ENCODE peak calls at places on chromosomes 13 and 19, in five cellular contexts. I, A, X, D and N are unnamed samples.

GRCh38 chr13:78867655-78868054 is 208.7 kb upstream of the OBI1 start:
- DNase-seq in I (no peak), A (no peak), X (no peak), D (no peak), N (no peak)

GRCh38 chr19:4436231-4436630 is 21.4 kb downstream of the UBXN6 start:
- DNase-seq in I (no peak), A (no peak), X (no peak), D (no peak), N (no peak)

GRCh38 chr13:27293873-27294515 is 23.4 kb downstream of the RASL11A start:
- DNase-seq in I (no peak), A (no peak), X (no peak), D (no peak), N (no peak)

GRCh38 chr19:52398091-52398461 is 427 bp downstream of the ZNF528 start:
- DNase-seq in I (no peak), A (peak; percentile 8), X (peak; percentile 21), D (no peak), N (no peak)

GRCh38 chr19:5559804-5560133 is 8.0 kb downstream of the TINCR start:
- DNase-seq in I (no peak), A (no peak), X (no peak), D (no peak), N (no peak)

GRCh38 chr19:58367698-58368454 is 5.3 kb upstream of the ZNF497 start:
- DNase-seq in I (no peak), A (no peak), X (no peak), D (no peak), N (no peak)

GRCh38 chr13:26946675-26947342 is 186.2 kb upstream of the GPR12 start:
- DNase-seq in I (no peak), A (no peak), X (no peak), D (no peak), N (no peak)

GRCh38 chr13:102710261-102710679 is 15.4 kb upstream of the METTL21C start:
- DNase-seq in I (no peak), A (peak; percentile 19), X (no peak), D (no peak), N (no peak)

GRCh38 chr19:47573076-47574026 is at the start of gene ZNF541:
- DNase-seq in I (peak; percentile 63), A (peak; percentile 72), X (peak; percentile 58), D (peak; percentile 76), N (peak; percentile 83)

GRCh38 chr19:2544576-2545415 is 68.9 kb downstream of the GADD45B start:
- DNase-seq in I (no peak), A (no peak), X (no peak), D (peak; percentile 41), N (peak; percentile 66)

GRCh38 chr13:73945871-73946270 is 188.3 kb downstream of the KLF12 start:
- DNase-seq in I (no peak), A (peak; percentile 31), X (no peak), D (no peak), N (no peak)

GRCh38 chr13:23506821-23507210 is 63.4 kb upstream of the TNFRSF19 start:
- DNase-seq in I (no peak), A (no peak), X (no peak), D (no peak), N (no peak)

GRCh38 chr19:54458648-54459281 is 4.8 kb downstream of the LENG9 start:
- DNase-seq in I (no peak), A (peak; percentile 18), X (no peak), D (no peak), N (peak; percentile 75)

GRCh38 chr13:105996391-105997028 is 539.0 kb downstream of the EFNB2 start:
- DNase-seq in I (no peak), A (no peak), X (no peak), D (no peak), N (no peak)

GRCh38 chr19:46776927-46777911 is 11.2 kb downstream of the SLC1A5 start:
- DNase-seq in I (no peak), A (no peak), X (no peak), D (no peak), N (no peak)

GRCh38 chr19:34972163-34972705 is 8.2 kb upstream of the ZNF792 start:
- DNase-seq in I (no peak), A (no peak), X (peak; percentile 13), D (peak; percentile 18), N (no peak)

GRCh38 chr19:21098291-21098690 is 16.3 kb downstream of the ZNF714 start:
- DNase-seq in I (no peak), A (no peak), X (no peak), D (no peak), N (no peak)

GRCh38 chr13:97873398-97873797 is 80.1 kb upstream of the IPO5 start:
- DNase-seq in I (no peak), A (no peak), X (no peak), D (no peak), N (no peak)

GRCh38 chr13:109309625-109310363 is 476.6 kb downstream of the IRS2 start:
- DNase-seq in I (peak; percentile 52), A (no peak), X (no peak), D (no peak), N (no peak)

GRCh38 chr13:36298535-36299068 is 988 bp upstream of the CCDC169 start:
- DNase-seq in I (no peak), A (no peak), X (no peak), D (no peak), N (no peak)

GRCh38 chr13:37168922-37169321 is 63.5 kb upstream of the CSNK1A1L start:
- DNase-seq in I (no peak), A (no peak), X (no peak), D (no peak), N (no peak)

GRCh38 chr13:107348471-107348870 is 780.5 kb upstream of the ARGLU1 start:
- DNase-seq in I (no peak), A (no peak), X (no peak), D (no peak), N (no peak)

GRCh38 chr19:56170261-56170660 is 5.5 kb upstream of the GALP start:
- DNase-seq in I (no peak), A (peak; percentile 32), X (no peak), D (peak; percentile 82), N (no peak)

GRCh38 chr13:113759525-113760137 is 605 bp downstream of the TMEM255B start:
- DNase-seq in I (no peak), A (peak; percentile 38), X (no peak), D (no peak), N (no peak)

GRCh38 chr19:362683-363082 is 18.1 kb upstream of the MIER2 start:
- DNase-seq in I (no peak), A (no peak), X (no peak), D (no peak), N (no peak)

GRCh38 chr13:112658807-112659206 is 31.0 kb upstream of the ATP11A start:
- DNase-seq in I (no peak), A (no peak), X (no peak), D (no peak), N (no peak)
- TF ChIP-seq CTCF in I (no peak), A (no peak), X (no peak), D (no peak), N (no peak)

GRCh38 chr19:11337080-11337479 is 2.4 kb downstream of the RAB3D start:
- DNase-seq in I (no peak), A (no peak), X (no peak), D (no peak), N (no peak)

GRCh38 chr19:11330103-11330502 is 9.4 kb downstream of the RAB3D start:
- DNase-seq in I (no peak), A (no peak), X (no peak), D (no peak), N (no peak)

GRCh38 chr19:11335449-11336146 is 3.9 kb downstream of the RAB3D start:
- DNase-seq in I (no peak), A (no peak), X (no peak), D (no peak), N (no peak)

GRCh38 chr19:11331502-11331901 is 8.0 kb downstream of the RAB3D start:
- DNase-seq in I (no peak), A (no peak), X (no peak), D (no peak), N (no peak)

GRCh38 chr19:11332822-11333221 is 6.6 kb downstream of the RAB3D start:
- DNase-seq in I (no peak), A (no peak), X (no peak), D (no peak), N (no peak)
- H3K27ac ChIP-seq in I (no peak overlapping the region), A (no peak overlapping the region), X (no peak overlapping the region), D (no peak overlapping the region), N (no peak overlapping the region)

GRCh38 chr19:39533791-39534190 is 1.1 kb upstream of the EID2B start:
- DNase-seq in I (no peak), A (no peak), X (no peak), D (no peak), N (no peak)
- TF ChIP-seq CTCF in I (no peak), A (no peak), X (no peak), D (no peak), N (no peak)

DNA sequence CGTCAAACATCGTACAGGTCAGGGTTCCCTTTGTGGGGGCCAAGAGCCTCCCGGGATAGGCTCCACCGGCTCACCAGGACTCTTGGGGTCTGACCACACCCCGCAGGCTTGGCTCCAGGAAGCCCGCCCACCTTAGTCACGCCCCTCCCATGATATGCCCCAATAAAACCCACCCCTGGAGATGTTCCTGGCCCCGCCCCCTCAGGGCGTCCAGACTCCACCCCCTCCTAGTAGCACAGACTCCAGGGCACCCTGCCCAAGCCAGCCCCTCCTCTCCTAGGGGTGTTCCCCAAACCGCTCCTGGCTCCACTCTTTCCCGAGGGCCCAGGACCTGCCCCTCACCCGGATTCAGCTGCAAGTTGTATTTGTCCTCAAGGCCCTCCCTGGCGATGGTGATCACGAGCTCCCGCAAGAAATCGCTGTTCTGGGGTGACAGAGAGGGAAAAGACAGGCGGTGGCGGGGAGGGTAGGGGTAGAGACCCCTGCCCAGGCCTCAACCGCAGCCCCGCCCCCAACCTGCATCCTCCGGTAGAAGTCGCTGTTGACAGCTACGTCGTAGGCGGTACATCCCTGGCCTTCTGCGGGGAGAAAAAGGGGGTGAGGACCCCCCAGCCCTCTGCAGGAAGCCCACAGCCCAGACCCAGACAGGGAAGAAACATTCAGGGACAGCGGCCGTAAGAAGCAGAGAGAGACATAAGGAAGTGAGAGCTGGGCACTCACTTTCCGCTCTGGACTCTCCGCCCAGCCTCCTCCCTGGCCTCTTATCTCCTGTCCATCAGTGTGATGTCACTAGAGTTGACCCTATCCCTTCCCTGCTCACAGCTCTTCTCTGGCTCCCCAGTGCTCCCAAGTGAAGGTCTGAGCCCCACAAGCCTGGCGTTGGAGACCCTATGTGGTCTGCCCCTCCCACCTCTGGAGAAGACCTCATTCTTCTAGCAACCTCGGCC is 3.9 kb downstream of the PIH1D1 start:
- DNase-seq in I (no peak), A (peak; percentile 60), X (peak; percentile 50), D (no peak), N (no peak)
- H3K27ac ChIP-seq in I (no peak overlapping the region), A (no peak overlapping the region), X (no peak overlapping the region), D (no peak overlapping the region), N (no peak overlapping the region)

GRCh38 chr13:21674271-21675009 is 3.6 kb downstream of the FGF9 start:
- DNase-seq in I (peak; percentile 25), A (peak; percentile 24), X (peak; percentile 36), D (no peak), N (peak; percentile 69)

GRCh38 chr13:21675095-21676007 is 4.5 kb downstream of the FGF9 start:
- DNase-seq in I (peak; percentile 63), A (peak; percentile 43), X (peak; percentile 61), D (peak; percentile 50), N (peak; percentile 87)

GRCh38 chr13:21671793-21672680 is 1.2 kb downstream of the FGF9 start:
- DNase-seq in I (no peak), A (no peak), X (no peak), D (no peak), N (no peak)

GRCh38 chr13:21672811-21673591 is 2.1 kb downstream of the FGF9 start:
- DNase-seq in I (no peak), A (no peak), X (peak; percentile 31), D (no peak), N (peak; percentile 78)

GRCh38 chr13:21673592-21674270 is 2.9 kb downstream of the FGF9 start:
- DNase-seq in I (peak; percentile 58), A (peak; percentile 52), X (peak; percentile 56), D (peak; percentile 62), N (peak; percentile 75)
- TF ChIP-seq CTCF in I (no peak), A (peak; percentile 18), X (no peak), D (no peak), N (no peak)

GRCh38 chr19:13670846-13671245 is 93.5 kb upstream of the MRI1 start:
- DNase-seq in I (no peak), A (no peak), X (no peak), D (no peak), N (no peak)
- H3K27ac ChIP-seq in I (no peak overlapping the region), A (no peak overlapping the region), X (no peak overlapping the region), D (no peak overlapping the region), N (no peak overlapping the region)